ENCODE peak calls at places on chromosome X, in five cellular contexts. O, N, C, S and Y are unnamed samples.

GRCh38 chrX:22122510-22122909 is 90.4 kb downstream of the PHEX start:
- DNase-seq in S (no peak), O (no peak), C (peak), N (peak), Y (no peak)

GRCh38 chrX:42127563-42127962 is 204.2 kb upstream of the CASK start:
- DNase-seq in N (no peak), S (no peak), O (no peak), C (no peak), Y (no peak)

GRCh38 chrX:123570011-123570590 is 162.8 kb downstream of the THOC2 start:
- DNase-seq in C (no peak), N (no peak), S (no peak), O (no peak), Y (no peak)

GRCh38 chrX:85113746-85114145 is 110.1 kb downstream of the APOOL start:
- DNase-seq in O (no peak), S (no peak), C (no peak), N (no peak), Y (no peak)

GRCh38 chrX:153768311-153769157 is 4.5 kb downstream of the PLXNB3 start:
- DNase-seq in N (no peak), S (no peak), O (no peak), C (no peak), Y (no peak)

GRCh38 chrX:72305286-72306084 is at the start of gene CITED1:
- DNase-seq in S (peak), C (no peak), O (no peak), N (no peak), Y (peak)

GRCh38 chrX:151985955-151986354 is 11.5 kb upstream of the GABRE start:
- DNase-seq in O (no peak), C (peak), S (no peak), N (peak), Y (no peak)

GRCh38 chrX:153875391-153876111 is 10.4 kb downstream of the L1CAM start:
- DNase-seq in S (peak), C (peak), O (peak), N (no peak), Y (peak)

GRCh38 chrX:14497184-14497666 is 32.1 kb upstream of the GLRA2 start:
- DNase-seq in C (peak), O (no peak), S (no peak), N (peak), Y (no peak)

GRCh38 chrX:118226060-118226428 is 109.4 kb upstream of the KLHL13 start:
- DNase-seq in O (no peak), C (no peak), S (no peak), N (no peak), Y (no peak)

GRCh38 chrX:141220342-141221008 is 21.8 kb downstream of the SPANXC start:
- DNase-seq in N (no peak), O (no peak), C (peak), S (no peak), Y (no peak)

GRCh38 chrX:126994011-126994410 is 174.5 kb downstream of the PRR32 start:
- DNase-seq in C (no peak), S (peak), N (peak), O (no peak), Y (no peak)

GRCh38 chrX:154829102-154829501 is 5.4 kb downstream of the SMIM9 start:
- DNase-seq in S (no peak), O (no peak), C (no peak), N (no peak), Y (no peak)

GRCh38 chrX:1554469-1555210 is 17.7 kb upstream of the P2RY8 start:
- DNase-seq in S (no peak), C (no peak), O (no peak), N (no peak), Y (peak)

GRCh38 chrX:41705680-41706374 is 17.1 kb downstream of the GPR34 start:
- DNase-seq in O (no peak), N (no peak), C (no peak), S (no peak), Y (no peak)

GRCh38 chrX:104351173-104351769 is 96.5 kb upstream of the ESX1 start:
- DNase-seq in O (no peak), S (no peak), C (peak), N (no peak), Y (no peak)

DNA sequence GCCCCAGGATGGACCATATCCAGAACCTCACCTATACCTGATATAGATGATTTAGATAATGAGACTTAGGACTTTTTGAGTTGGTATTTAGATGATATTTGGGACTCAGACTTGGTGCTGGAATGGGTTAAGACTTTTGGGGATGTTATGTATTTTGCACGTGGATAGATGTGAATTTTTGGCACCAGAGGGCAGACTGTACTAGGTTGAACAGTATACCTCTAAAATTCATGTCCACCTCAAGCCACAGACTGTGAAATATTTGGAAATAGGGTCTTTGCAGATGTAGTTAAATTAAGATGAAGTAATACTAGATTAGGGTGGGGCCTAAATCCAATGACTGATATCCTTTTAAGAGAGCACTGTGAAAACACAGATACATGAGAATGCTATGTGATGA is 15.6 kb downstream of the RBM41 start:
- DNase-seq in C (no peak), N (no peak), S (no peak), O (no peak), Y (no peak)
- TF ChIP-seq CTCF in C (peak), N (no peak), S (peak), O (no peak), Y (no peak)

DNA sequence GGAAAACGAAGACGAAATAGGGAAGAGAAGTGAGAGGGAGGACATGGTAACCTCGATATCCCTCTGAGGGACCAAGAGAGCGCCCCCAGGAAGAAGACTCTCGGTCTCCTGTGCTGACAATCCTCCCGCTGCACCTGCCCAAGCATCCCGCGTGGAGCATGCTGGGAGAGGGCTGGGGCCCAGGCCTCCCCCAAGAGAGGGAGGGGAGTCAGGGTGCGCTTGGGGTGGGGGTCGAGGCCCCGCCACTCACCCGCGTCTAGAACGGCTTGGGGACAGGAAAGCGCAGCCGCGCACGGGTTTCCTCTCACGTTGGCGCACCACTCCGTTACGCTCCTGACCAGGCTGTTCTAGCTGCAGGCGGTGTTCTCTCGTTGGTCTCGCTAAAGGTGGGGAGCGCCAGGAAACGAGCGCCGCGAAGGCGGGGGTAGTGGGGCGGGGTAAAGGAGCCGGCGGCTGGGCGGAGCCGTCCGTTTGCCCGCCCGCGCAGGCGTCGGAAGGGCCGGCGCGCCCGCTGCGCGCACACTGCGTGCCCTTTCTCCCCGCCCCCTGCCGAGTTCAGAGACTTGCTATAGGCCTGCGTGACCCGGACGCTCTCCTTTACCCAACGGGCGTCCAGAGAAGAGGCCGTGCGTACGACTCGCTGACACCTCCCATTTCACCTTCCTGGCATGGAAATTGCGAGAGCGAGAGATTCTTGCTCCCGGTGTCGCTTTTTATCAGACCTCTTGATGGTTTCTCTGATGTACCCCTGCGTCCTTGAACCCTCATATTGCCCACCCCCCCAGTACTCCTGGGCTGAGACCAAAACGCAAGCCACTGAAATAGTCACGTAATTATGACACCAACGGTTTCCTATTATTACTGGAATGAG is at the start of gene C1GALT1C1:
- DNase-seq in O (peak), C (peak), N (peak), S (peak), Y (peak)
- TF ChIP-seq CTCF in O (no peak), C (no peak), N (no peak), S (no peak), Y (no peak)

DNA sequence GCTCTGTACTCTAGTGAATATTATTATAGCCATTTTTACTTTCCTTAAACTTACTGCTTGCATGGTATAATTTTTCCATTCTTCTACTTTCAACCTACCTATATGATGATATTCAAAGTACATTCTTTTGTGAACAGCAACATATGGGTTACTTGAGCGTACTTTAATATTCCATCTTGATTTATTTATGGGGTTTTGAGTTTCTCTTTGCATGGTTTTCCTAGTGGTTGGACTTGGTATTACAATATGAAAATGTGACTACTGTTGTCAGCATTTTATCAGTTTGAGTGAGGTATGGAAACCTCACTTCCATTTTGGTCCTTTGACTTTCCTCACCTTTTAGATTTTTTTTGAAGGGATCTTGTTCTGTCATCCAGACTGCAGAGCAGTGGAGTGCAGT is 35.9 kb downstream of the ADGRG4 start:
- DNase-seq in O (no peak), S (no peak), C (no peak), N (no peak), Y (no peak)
- TF ChIP-seq CTCF in O (peak), S (peak), C (peak), N (no peak), Y (no peak)

DNA sequence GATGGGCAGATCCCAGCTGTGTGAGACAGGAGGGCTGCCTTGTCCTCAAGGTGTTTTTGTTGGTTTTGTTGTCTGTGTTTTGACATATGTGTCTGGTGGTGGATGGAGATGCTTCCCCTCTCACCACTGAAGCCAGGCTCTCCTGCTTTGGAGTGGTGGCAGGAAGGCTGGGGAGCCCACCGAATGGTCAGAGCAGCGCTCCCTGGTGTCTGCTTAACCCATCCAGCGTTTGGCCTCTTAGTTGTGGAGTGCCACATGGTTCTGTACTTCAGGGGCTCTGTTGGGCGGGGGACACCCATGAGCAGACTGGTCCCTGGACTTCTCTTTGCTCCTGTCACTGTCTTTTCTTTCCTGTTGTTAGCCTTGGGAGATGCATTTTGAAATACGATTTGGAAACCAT is 51.9 kb downstream of the DLG3 start:
- DNase-seq in N (no peak), O (no peak), C (no peak), S (no peak), Y (no peak)
- TF ChIP-seq CTCF in N (no peak), O (no peak), C (no peak), S (no peak), Y (no peak)

DNA sequence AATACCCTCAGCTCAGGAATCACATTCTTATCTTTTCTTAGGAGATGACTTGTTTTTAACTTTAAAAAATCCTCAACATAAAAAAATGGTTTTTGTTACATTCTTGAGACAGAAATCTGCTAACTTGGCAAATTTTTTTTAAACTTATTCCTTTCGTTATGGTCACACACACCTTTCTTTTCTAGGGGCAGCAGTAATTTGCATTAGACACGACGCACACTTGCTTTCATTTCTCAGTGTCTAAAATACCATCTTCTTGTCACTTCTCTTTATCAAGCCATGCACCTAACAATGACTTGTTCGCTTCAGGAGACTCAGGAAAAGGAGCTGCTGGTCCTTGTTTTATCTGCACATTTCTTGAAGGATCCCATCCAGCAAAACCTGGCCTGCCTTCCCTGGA is 112.6 kb upstream of the TBL1X start:
- DNase-seq in C (no peak), O (no peak), N (no peak), S (no peak), Y (no peak)
- TF ChIP-seq CTCF in C (no peak), O (no peak), N (no peak), S (no peak), Y (no peak)

GRCh38 chrX:8868906-8869305 is 67.7 kb upstream of the FAM9A start:
- DNase-seq in N (no peak), S (no peak), O (no peak), C (peak), Y (no peak)
- TF ChIP-seq CTCF in N (peak), S (no peak), O (no peak), C (peak), Y (no peak)

GRCh38 chrX:113947548-113947947 is 636.3 kb upstream of the HTR2C start:
- DNase-seq in C (no peak), S (peak), O (no peak), N (no peak), Y (no peak)
- TF ChIP-seq CTCF in C (no peak), S (peak), O (no peak), N (no peak), Y (no peak)

DNA sequence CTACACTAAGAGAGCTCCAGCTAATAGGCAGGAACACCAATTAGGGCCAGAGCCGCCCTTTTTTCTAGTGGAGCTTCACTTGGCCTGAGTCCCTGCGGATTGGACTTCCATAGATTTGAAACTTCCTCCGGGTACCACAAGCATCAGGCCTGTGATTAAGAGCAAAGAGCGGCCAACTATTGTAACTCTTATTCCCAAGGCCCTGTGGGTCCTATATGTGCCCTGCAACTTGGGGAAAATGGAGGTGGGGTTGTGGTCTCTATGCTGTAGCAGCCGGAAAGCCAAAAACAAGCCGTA is at the start of gene NCBP2L:
- DNase-seq in N (no peak), S (no peak), O (no peak), C (no peak), Y (no peak)
- TF ChIP-seq CTCF in N (no peak), S (no peak), O (no peak), C (no peak), Y (no peak)